ENCODE peak calls at places on chromosomes 3 and 15, in eight cellular contexts. B is kidney, F is T-helper 2 cell, R is NCI-H2029, W is astrocyte, I is epithelial cell of prostate, Z is GM03348, C is heart right ventricle. U is an unnamed sample.

GRCh38 chr3:179308006-179308405 is 14.8 kb upstream of the ZNF639 start:
- DNase-seq in Z (no peak), W (no peak), C (no peak), R (no peak), F (no peak), B (no peak), I (no peak), U (peak)

GRCh38 chr15:71199384-71200351 is 84.4 kb downstream of the THSD4 start:
- DNase-seq in C (no peak), F (no peak), R (no peak), Z (no peak), B (no peak), W (peak), I (no peak), U (no peak)

GRCh38 chr3:43540625-43541024 is 81.2 kb downstream of the ANO10 start:
- DNase-seq in C (no peak), W (no peak), R (no peak), F (no peak), B (no peak), I (no peak), Z (peak), U (no peak)

GRCh38 chr15:69160976-69161877 is 792 bp downstream of the GLCE start:
- DNase-seq in I (no peak), F (peak), Z (peak), B (peak), R (no peak), W (no peak), C (peak), U (no peak)

GRCh38 chr3:65851827-65852226 is 186.9 kb downstream of the MAGI1 start:
- DNase-seq in W (peak), R (no peak), Z (peak), C (no peak), F (no peak), I (no peak), B (no peak), U (peak)

GRCh38 chr3:122642935-122643334 is 37.7 kb upstream of the PARP14 start:
- DNase-seq in B (no peak), C (no peak), W (no peak), I (no peak), Z (no peak), R (no peak), F (no peak), U (no peak)

GRCh38 chr3:9135930-9136525 is 113.4 kb downstream of the SRGAP3 start:
- DNase-seq in R (no peak), I (no peak), W (no peak), C (peak), B (peak), Z (no peak), F (no peak), U (no peak)

GRCh38 chr15:70701891-70702568 is 61.3 kb downstream of the UACA start:
- DNase-seq in W (peak), F (no peak), B (no peak), C (no peak), I (no peak), Z (peak), R (no peak), U (peak)

GRCh38 chr15:26132786-26133185 is 269.7 kb upstream of the ATP10A start:
- DNase-seq in Z (no peak), C (no peak), W (no peak), I (no peak), R (no peak), F (no peak), B (no peak), U (no peak)

GRCh38 chr3:150359381-150359780 is 48.7 kb upstream of the TSC22D2 start:
- DNase-seq in B (no peak), F (no peak), C (no peak), Z (peak), I (no peak), W (no peak), R (no peak), U (no peak)

GRCh38 chr3:41328916-41329315 is 129.6 kb downstream of the CTNNB1 start:
- DNase-seq in W (peak), R (no peak), B (no peak), C (no peak), I (no peak), F (no peak), Z (peak), U (no peak)

GRCh38 chr3:100335137-100335833 is 728 bp downstream of the NIT2 start:
- DNase-seq in C (no peak), W (no peak), R (no peak), Z (peak), B (no peak), F (no peak), I (no peak), U (no peak)

GRCh38 chr3:45571216-45571615 is 23.3 kb upstream of the LIMD1 start:
- DNase-seq in R (no peak), C (no peak), Z (no peak), W (no peak), F (no peak), B (no peak), I (no peak), U (no peak)

GRCh38 chr3:119580148-119580760 is 962 bp downstream of the ADPRH start:
- DNase-seq in Z (peak), W (no peak), R (no peak), F (no peak), B (no peak), C (no peak), I (no peak), U (no peak)

GRCh38 chr3:71395470-71395869 is 188.1 kb downstream of the FOXP1 start:
- DNase-seq in R (no peak), C (no peak), Z (no peak), W (peak), I (no peak), B (no peak), F (no peak), U (no peak)

GRCh38 chr3:194382892-194383223 is 13.3 kb upstream of the LRRC15 start:
- DNase-seq in R (no peak), W (no peak), I (no peak), F (no peak), C (no peak), B (no peak), Z (no peak), U (no peak)

GRCh38 chr3:106206165-106206564 is 337.4 kb upstream of the CBLB start:
- DNase-seq in R (peak), Z (peak), C (no peak), F (no peak), I (no peak), W (peak), B (no peak), U (no peak)

GRCh38 chr3:16568115-16568514 is 37.1 kb downstream of the DAZL start:
- DNase-seq in F (no peak), C (no peak), W (no peak), R (no peak), I (no peak), Z (no peak), B (no peak), U (no peak)

GRCh38 chr3:57864853-57865252 is 108.7 kb downstream of the SLMAP start:
- DNase-seq in R (no peak), I (no peak), B (no peak), F (no peak), W (no peak), Z (peak), C (no peak), U (no peak)

GRCh38 chr15:85946986-85947385 is 132.7 kb upstream of the AGBL1 start:
- DNase-seq in Z (no peak), I (no peak), C (no peak), F (no peak), B (no peak), W (no peak), R (no peak), U (no peak)

GRCh38 chr15:85118581-85118980 is 136.9 kb downstream of the PDE8A start:
- DNase-seq in C (no peak), Z (no peak), I (no peak), R (no peak), W (no peak), B (no peak), F (no peak), U (no peak)

GRCh38 chr3:136949146-136949545 is 8.6 kb upstream of the IL20RB start:
- DNase-seq in Z (no peak), C (no peak), W (no peak), I (no peak), R (no peak), B (no peak), F (no peak), U (no peak)

GRCh38 chr15:71914092-71914491 is 103.7 kb downstream of the NR2E3 start:
- DNase-seq in I (no peak), C (no peak), Z (no peak), B (no peak), F (no peak), R (no peak), W (no peak), U (no peak)

GRCh38 chr3:194967126-194968117 is 281.7 kb downstream of the FAM43A start:
- DNase-seq in I (no peak), R (no peak), F (no peak), B (no peak), C (no peak), Z (no peak), W (no peak), U (no peak)

GRCh38 chr3:156691920-156692319 is 17.5 kb downstream of the TIPARP start:
- DNase-seq in R (no peak), F (no peak), Z (peak), W (peak), B (no peak), C (no peak), I (no peak), U (peak)

GRCh38 chr15:90610220-90610619 is 80.5 kb downstream of the CRTC3 start:
- DNase-seq in F (no peak), Z (peak), R (no peak), W (no peak), B (no peak), C (no peak), I (no peak), U (peak)

GRCh38 chr15:60969658-60970057 is 259.4 kb downstream of the RORA start:
- DNase-seq in W (no peak), I (no peak), R (no peak), F (no peak), C (no peak), Z (no peak), B (no peak), U (no peak)

GRCh38 chr3:149417727-149418126 is 40.3 kb upstream of the TM4SF1 start:
- DNase-seq in R (no peak), F (no peak), C (no peak), W (no peak), B (no peak), I (no peak), Z (no peak), U (no peak)

GRCh38 chr3:42192334-42193200 is 73.4 kb downstream of the CCK start:
- DNase-seq in F (no peak), W (peak), C (no peak), B (no peak), R (no peak), Z (no peak), I (no peak), U (no peak)

GRCh38 chr3:126267976-126268615 is 87.7 kb upstream of the ALDH1L1 start:
- DNase-seq in B (no peak), C (no peak), F (no peak), W (no peak), R (no peak), Z (no peak), I (no peak), U (no peak)

GRCh38 chr15:98548172-98548971 is 100.0 kb upstream of the IGF1R start:
- DNase-seq in I (no peak), R (no peak), C (peak), W (peak), F (no peak), B (peak), Z (peak), U (peak)

GRCh38 chr15:78537266-78537665 is 3.0 kb upstream of the PSMA4 start:
- DNase-seq in Z (peak), R (no peak), F (no peak), I (no peak), C (no peak), W (no peak), B (no peak), U (no peak)

U was measured in foreskin keratinocyte.